ENCODE peak calls at places on chromosomes 2 and 18, in eight cellular contexts. B, E, K, Z, X, I, D and G are unnamed samples.

GRCh38 chr2:235659767-235660322 is 166.0 kb downstream of the AGAP1 start:
- DNase-seq in B (peak), E (no peak), K (no peak), Z (no peak), X (no peak), I (no peak), D (peak), G (no peak)

GRCh38 chr2:228479014-228479413 is 297.5 kb upstream of the SPHKAP start:
- DNase-seq in B (no peak), E (no peak), K (no peak), Z (no peak), X (no peak), I (no peak), D (no peak), G (no peak)

GRCh38 chr2:60366178-60366577 is 187.3 kb downstream of the BCL11A start:
- DNase-seq in B (no peak), E (no peak), K (no peak), Z (no peak), X (peak), I (no peak), D (no peak), G (no peak)

GRCh38 chr18:58911241-58911640 is 46.6 kb downstream of the ZNF532 start:
- DNase-seq in B (no peak), E (no peak), K (no peak), Z (no peak), X (peak), I (no peak), D (no peak), G (no peak)

GRCh38 chr2:150127271-150127990 is 360.0 kb downstream of the RND3 start:
- DNase-seq in B (no peak), E (no peak), K (no peak), Z (no peak), X (no peak), I (no peak), D (no peak), G (no peak)

GRCh38 chr18:25842665-25843064 is 247.7 kb downstream of the SS18 start:
- DNase-seq in B (no peak), E (no peak), K (no peak), Z (no peak), X (no peak), I (no peak), D (no peak), G (no peak)

GRCh38 chr2:135226961-135227360 is 174.9 kb downstream of the RAB3GAP1 start:
- DNase-seq in B (no peak), E (no peak), K (no peak), Z (no peak), X (no peak), I (no peak), D (no peak), G (no peak)

GRCh38 chr2:61356261-61356957 is 114.5 kb downstream of the USP34 start:
- DNase-seq in B (no peak), E (no peak), K (no peak), Z (no peak), X (peak), I (no peak), D (no peak), G (no peak)

GRCh38 chr2:30981519-30981918 is 156.7 kb downstream of the GALNT14 start:
- DNase-seq in B (no peak), E (no peak), K (no peak), Z (no peak), X (no peak), I (no peak), D (no peak), G (no peak)

GRCh38 chr2:66446178-66446860 is 11.4 kb downstream of the MEIS1 start:
- DNase-seq in B (no peak), E (no peak), K (peak), Z (no peak), X (no peak), I (no peak), D (no peak), G (no peak)

GRCh38 chr2:60818272-60818671 is 62.2 kb downstream of the PAPOLG start:
- DNase-seq in B (no peak), E (no peak), K (no peak), Z (no peak), X (no peak), I (no peak), D (no peak), G (peak)

GRCh38 chr18:39235118-39235719 is 1669.6 kb upstream of the CELF4 start:
- DNase-seq in B (no peak), E (no peak), K (no peak), Z (no peak), X (no peak), I (no peak), D (no peak), G (no peak)

GRCh38 chr2:239047420-239047819 is 199.5 kb downstream of the TWIST2 start:
- DNase-seq in B (no peak), E (no peak), K (no peak), Z (no peak), X (no peak), I (no peak), D (no peak), G (no peak)

GRCh38 chr2:69917854-69918253 is 2.9 kb downstream of the MXD1 start:
- DNase-seq in B (peak), E (no peak), K (peak), Z (no peak), X (peak), I (no peak), D (peak), G (no peak)

GRCh38 chr2:6914829-6915228 is 2.4 kb upstream of the RNF144A start:
- DNase-seq in B (peak), E (no peak), K (no peak), Z (no peak), X (no peak), I (no peak), D (no peak), G (no peak)

GRCh38 chr18:63162271-63163014 is 157.1 kb downstream of the BCL2 start:
- DNase-seq in B (no peak), E (no peak), K (no peak), Z (no peak), X (peak), I (no peak), D (no peak), G (no peak)

GRCh38 chr2:172640389-172640788 is 84.5 kb downstream of the PDK1 start:
- DNase-seq in B (no peak), E (no peak), K (no peak), Z (no peak), X (no peak), I (no peak), D (no peak), G (no peak)

GRCh38 chr2:239337122-239337876 is 63.5 kb downstream of the HDAC4 start:
- DNase-seq in B (no peak), E (no peak), K (no peak), Z (no peak), X (no peak), I (no peak), D (no peak), G (no peak)